ENCODE peak calls at places on chromosomes 5 and 9, in ten cellular contexts. One of them, this sample, is unnamed. For H3K4me1, the result is how much of the 10 kb centered on the place peaks cover.

GRCh38 chr9:126844085-126844484 is 16.4 kb upstream of the ZBTB34 start:
- DNase-seq in stomach: no peak
- DNase-seq in HCT116: no peak
- DNase-seq in ovary: no peak
- DNase-seq in IMR-90: peak
- DNase-seq in heart left ventricle: peak
- DNase-seq in Peyer's patch: no peak
- DNase-seq in H1: no peak
- DNase-seq in A549: no peak
- DNase-seq in uterus: no peak
- DNase-seq in this sample: no peak

GRCh38 chr9:133566817-133567216 is 32.3 kb downstream of the ADAMTSL2 start:
- DNase-seq in uterus: no peak
- DNase-seq in H1: no peak
- DNase-seq in HCT116: no peak
- DNase-seq in Peyer's patch: no peak
- DNase-seq in IMR-90: no peak
- DNase-seq in A549: no peak
- DNase-seq in heart left ventricle: no peak
- DNase-seq in ovary: no peak
- DNase-seq in stomach: no peak
- DNase-seq in this sample: no peak

GRCh38 chr5:329106-329757 is 7.7 kb downstream of the AHRR start:
- DNase-seq in A549: no peak
- DNase-seq in IMR-90: peak
- DNase-seq in heart left ventricle: no peak
- DNase-seq in Peyer's patch: no peak
- DNase-seq in uterus: no peak
- DNase-seq in H1: no peak
- DNase-seq in ovary: no peak
- DNase-seq in stomach: no peak
- DNase-seq in HCT116: no peak
- DNase-seq in this sample: no peak

GRCh38 chr5:149206524-149207141 is 65.0 kb upstream of the AFAP1L1 start:
- DNase-seq in heart left ventricle: peak
- DNase-seq in Peyer's patch: no peak
- DNase-seq in stomach: no peak
- DNase-seq in ovary: no peak
- DNase-seq in HCT116: no peak
- DNase-seq in uterus: no peak
- DNase-seq in IMR-90: peak
- DNase-seq in H1: peak
- DNase-seq in A549: no peak
- DNase-seq in this sample: no peak

GRCh38 chr5:132325691-132326090 is 31.5 kb downstream of the SLC22A4 start:
- DNase-seq in Peyer's patch: no peak
- DNase-seq in heart left ventricle: no peak
- DNase-seq in IMR-90: no peak
- DNase-seq in A549: no peak
- DNase-seq in uterus: no peak
- DNase-seq in HCT116: no peak
- DNase-seq in stomach: no peak
- DNase-seq in H1: no peak
- DNase-seq in ovary: no peak
- DNase-seq in this sample: no peak

GRCh38 chr9:13865869-13866268 is 448.1 kb downstream of the NFIB start:
- DNase-seq in stomach: no peak
- DNase-seq in ovary: no peak
- DNase-seq in Peyer's patch: no peak
- DNase-seq in H1: no peak
- DNase-seq in A549: no peak
- DNase-seq in IMR-90: no peak
- DNase-seq in HCT116: no peak
- DNase-seq in heart left ventricle: no peak
- DNase-seq in uterus: no peak
- DNase-seq in this sample: no peak

GRCh38 chr5:90338712-90339372 is 70.7 kb downstream of the CETN3 start:
- DNase-seq in uterus: no peak
- DNase-seq in HCT116: no peak
- DNase-seq in A549: no peak
- DNase-seq in H1: no peak
- DNase-seq in heart left ventricle: no peak
- DNase-seq in IMR-90: no peak
- DNase-seq in Peyer's patch: no peak
- DNase-seq in stomach: no peak
- DNase-seq in ovary: no peak
- DNase-seq in this sample: no peak

GRCh38 chr5:80963966-80964481 is 3.9 kb downstream of the RASGRF2 start:
- DNase-seq in uterus: no peak
- DNase-seq in IMR-90: peak
- DNase-seq in heart left ventricle: no peak
- DNase-seq in HCT116: no peak
- DNase-seq in Peyer's patch: no peak
- DNase-seq in H1: no peak
- DNase-seq in A549: no peak
- DNase-seq in stomach: no peak
- DNase-seq in ovary: no peak
- DNase-seq in this sample: no peak

GRCh38 chr9:106069241-106069640 is 374.9 kb downstream of the TMEM38B start:
- DNase-seq in stomach: no peak
- DNase-seq in IMR-90: no peak
- DNase-seq in A549: no peak
- DNase-seq in uterus: no peak
- DNase-seq in HCT116: no peak
- DNase-seq in H1: no peak
- DNase-seq in heart left ventricle: no peak
- DNase-seq in ovary: no peak
- DNase-seq in Peyer's patch: no peak
- DNase-seq in this sample: no peak

GRCh38 chr5:180491496-180491895 is 2.7 kb upstream of the CNOT6 start:
- DNase-seq in ovary: no peak
- DNase-seq in uterus: no peak
- DNase-seq in IMR-90: no peak
- DNase-seq in heart left ventricle: no peak
- DNase-seq in Peyer's patch: no peak
- DNase-seq in A549: no peak
- DNase-seq in stomach: no peak
- DNase-seq in HCT116: no peak
- DNase-seq in H1: no peak
- DNase-seq in this sample: peak

GRCh38 chr5:135386096-135386495 is 12.9 kb downstream of the MACROH2A1 start:
- DNase-seq in HCT116: no peak
- DNase-seq in IMR-90: peak
- DNase-seq in A549: no peak
- DNase-seq in H1: no peak
- DNase-seq in stomach: no peak
- DNase-seq in uterus: no peak
- DNase-seq in Peyer's patch: no peak
- DNase-seq in heart left ventricle: no peak
- DNase-seq in ovary: no peak
- DNase-seq in this sample: no peak

GRCh38 chr5:134127376-134127861 is 12.9 kb downstream of the TCF7 start:
- DNase-seq in stomach: peak
- DNase-seq in uterus: no peak
- DNase-seq in HCT116: no peak
- DNase-seq in H1: no peak
- DNase-seq in A549: no peak
- DNase-seq in heart left ventricle: peak
- DNase-seq in ovary: no peak
- DNase-seq in IMR-90: peak
- DNase-seq in Peyer's patch: no peak
- DNase-seq in this sample: no peak

GRCh38 chr5:119379096-119379495 is 23.3 kb downstream of the TNFAIP8 start:
- DNase-seq in IMR-90: no peak
- DNase-seq in heart left ventricle: no peak
- DNase-seq in H1: no peak
- DNase-seq in A549: no peak
- DNase-seq in uterus: no peak
- DNase-seq in stomach: no peak
- DNase-seq in ovary: no peak
- DNase-seq in HCT116: no peak
- DNase-seq in Peyer's patch: no peak
- DNase-seq in this sample: no peak

GRCh38 chr5:119385136-119386128 is 29.6 kb downstream of the TNFAIP8 start:
- DNase-seq in HCT116: no peak
- DNase-seq in stomach: no peak
- DNase-seq in IMR-90: no peak
- DNase-seq in ovary: no peak
- DNase-seq in uterus: no peak
- DNase-seq in heart left ventricle: no peak
- DNase-seq in H1: no peak
- DNase-seq in Peyer's patch: no peak
- DNase-seq in A549: no peak
- DNase-seq in this sample: no peak

GRCh38 chr5:119382167-119382566 is 26.3 kb downstream of the TNFAIP8 start:
- DNase-seq in stomach: no peak
- DNase-seq in ovary: no peak
- DNase-seq in IMR-90: peak
- DNase-seq in uterus: no peak
- DNase-seq in HCT116: no peak
- DNase-seq in H1: no peak
- DNase-seq in A549: no peak
- DNase-seq in heart left ventricle: no peak
- DNase-seq in Peyer's patch: no peak
- DNase-seq in this sample: no peak

GRCh38 chr5:119379929-119380328 is 24.1 kb downstream of the TNFAIP8 start:
- DNase-seq in stomach: no peak
- DNase-seq in A549: no peak
- DNase-seq in ovary: no peak
- DNase-seq in IMR-90: no peak
- DNase-seq in H1: no peak
- DNase-seq in Peyer's patch: no peak
- DNase-seq in HCT116: no peak
- DNase-seq in heart left ventricle: no peak
- DNase-seq in uterus: no peak
- DNase-seq in this sample: no peak

GRCh38 chr5:119383008-119383407 is 27.2 kb downstream of the TNFAIP8 start:
- DNase-seq in IMR-90: no peak
- DNase-seq in Peyer's patch: no peak
- DNase-seq in heart left ventricle: no peak
- DNase-seq in H1: no peak
- DNase-seq in A549: no peak
- DNase-seq in HCT116: no peak
- DNase-seq in ovary: no peak
- DNase-seq in stomach: no peak
- DNase-seq in uterus: no peak
- DNase-seq in this sample: no peak
- H3K4me1 ChIP-seq in IMR-90: under half
- H3K4me1 ChIP-seq in Peyer's patch: under half
- H3K4me1 ChIP-seq in heart left ventricle: under half
- H3K4me1 ChIP-seq in H1: under half
- H3K4me1 ChIP-seq in A549: under half
- H3K4me1 ChIP-seq in HCT116: under half
- H3K4me1 ChIP-seq in ovary: under half
- H3K4me1 ChIP-seq in stomach: under half
- H3K4me1 ChIP-seq in uterus: under half
- H3K4me1 ChIP-seq in this sample: under half

DNA sequence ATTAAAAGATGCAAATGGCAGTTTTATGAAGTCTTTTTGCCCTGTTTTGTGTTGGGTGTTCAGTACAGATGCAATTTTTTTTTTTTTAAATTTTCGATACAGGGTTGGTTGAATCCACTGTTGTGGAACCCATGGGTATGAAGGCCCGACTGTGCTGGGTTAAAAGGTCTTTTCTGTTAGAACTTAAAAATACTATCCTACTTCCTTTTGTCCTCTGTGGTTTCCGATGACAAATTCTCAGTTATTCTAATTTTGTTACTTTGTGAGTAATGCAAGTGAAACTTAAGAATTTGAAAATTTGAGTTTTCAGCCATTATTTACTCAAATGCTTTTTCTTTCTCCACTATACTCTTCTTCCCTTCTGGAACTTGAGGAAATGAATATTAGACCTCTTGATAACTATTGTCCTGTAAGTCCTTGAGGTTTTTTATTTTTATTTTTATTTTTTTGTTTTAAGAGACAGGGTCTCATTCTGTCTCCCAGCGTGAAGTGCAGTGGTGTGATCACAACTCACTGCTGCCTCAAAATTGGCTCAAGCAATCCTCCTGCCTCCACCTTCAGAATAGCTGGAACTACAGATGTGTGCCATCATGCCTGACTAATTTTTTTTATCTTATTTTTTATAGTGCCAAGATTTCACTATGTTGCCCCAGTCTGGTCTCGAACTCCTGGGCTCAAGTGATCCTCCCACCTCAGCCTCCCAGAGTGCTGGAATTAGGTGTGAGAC is 67.5 kb downstream of the ZCCHC7 start:
- DNase-seq in ovary: no peak
- DNase-seq in HCT116: no peak
- DNase-seq in A549: no peak
- DNase-seq in Peyer's patch: no peak
- DNase-seq in H1: no peak
- DNase-seq in uterus: no peak
- DNase-seq in stomach: no peak
- DNase-seq in heart left ventricle: no peak
- DNase-seq in IMR-90: peak
- DNase-seq in this sample: no peak
- TF ChIP-seq POLR2A in ovary: no peak
- TF ChIP-seq POLR2A in HCT116: no peak
- TF ChIP-seq POLR2A in A549: no peak
- TF ChIP-seq POLR2A in Peyer's patch: no peak
- TF ChIP-seq POLR2A in H1: no peak
- TF ChIP-seq POLR2A in uterus: no peak
- TF ChIP-seq POLR2A in stomach: no peak
- TF ChIP-seq POLR2A in heart left ventricle: no peak
- TF ChIP-seq POLR2A in IMR-90: no peak
- TF ChIP-seq POLR2A in this sample: no peak

GRCh38 chr5:115873392-115873791 is 31.7 kb downstream of the AP3S1 start:
- DNase-seq in stomach: no peak
- DNase-seq in A549: no peak
- DNase-seq in HCT116: no peak
- DNase-seq in uterus: no peak
- DNase-seq in ovary: no peak
- DNase-seq in Peyer's patch: no peak
- DNase-seq in IMR-90: peak
- DNase-seq in heart left ventricle: no peak
- DNase-seq in H1: no peak
- DNase-seq in this sample: no peak

GRCh38 chr5:115872447-115872846 is 30.7 kb downstream of the AP3S1 start:
- DNase-seq in A549: no peak
- DNase-seq in IMR-90: no peak
- DNase-seq in uterus: no peak
- DNase-seq in H1: no peak
- DNase-seq in HCT116: no peak
- DNase-seq in stomach: no peak
- DNase-seq in Peyer's patch: no peak
- DNase-seq in heart left ventricle: no peak
- DNase-seq in ovary: no peak
- DNase-seq in this sample: no peak

GRCh38 chr5:115875447-115875846 is 33.7 kb downstream of the AP3S1 start:
- DNase-seq in heart left ventricle: no peak
- DNase-seq in A549: no peak
- DNase-seq in Peyer's patch: no peak
- DNase-seq in HCT116: no peak
- DNase-seq in H1: no peak
- DNase-seq in stomach: no peak
- DNase-seq in ovary: no peak
- DNase-seq in uterus: no peak
- DNase-seq in IMR-90: no peak
- DNase-seq in this sample: no peak
- TF ChIP-seq CTCF in heart left ventricle: no peak
- TF ChIP-seq CTCF in A549: no peak
- TF ChIP-seq CTCF in Peyer's patch: no peak
- TF ChIP-seq CTCF in HCT116: no peak
- TF ChIP-seq CTCF in H1: peak
- TF ChIP-seq CTCF in stomach: no peak
- TF ChIP-seq CTCF in ovary: no peak
- TF ChIP-seq CTCF in uterus: no peak
- TF ChIP-seq CTCF in IMR-90: no peak
- TF ChIP-seq CTCF in this sample: no peak

GRCh38 chr9:38003230-38003629 is 65.8 kb downstream of the SHB start:
- DNase-seq in uterus: no peak
- DNase-seq in HCT116: no peak
- DNase-seq in heart left ventricle: no peak
- DNase-seq in IMR-90: no peak
- DNase-seq in Peyer's patch: no peak
- DNase-seq in A549: no peak
- DNase-seq in ovary: no peak
- DNase-seq in H1: no peak
- DNase-seq in stomach: no peak
- DNase-seq in this sample: no peak
- H3K4me1 ChIP-seq in uterus: under half
- H3K4me1 ChIP-seq in HCT116: half or more
- H3K4me1 ChIP-seq in heart left ventricle: under half
- H3K4me1 ChIP-seq in IMR-90: half or more
- H3K4me1 ChIP-seq in Peyer's patch: under half
- H3K4me1 ChIP-seq in A549: half or more
- H3K4me1 ChIP-seq in ovary: under half
- H3K4me1 ChIP-seq in H1: under half
- H3K4me1 ChIP-seq in stomach: under half
- H3K4me1 ChIP-seq in this sample: under half